ENCODE peak calls at places on chromosome 15, in four cellular contexts. One of them, this sample, is unnamed.

GRCh38 chr15:99704444-99704838 is 28.8 kb downstream of the LYSMD4 start:
- DNase-seq in A549: peak
- DNase-seq in H9: no peak
- DNase-seq in CD4-positive, alpha-beta T cell: no peak
- DNase-seq in this sample: peak

GRCh38 chr15:39172380-39173281 is 408.2 kb upstream of the THBS1 start:
- DNase-seq in A549: no peak
- DNase-seq in H9: peak
- DNase-seq in CD4-positive, alpha-beta T cell: no peak
- DNase-seq in this sample: no peak

GRCh38 chr15:91348812-91349500 is 248.9 kb downstream of the SV2B start:
- DNase-seq in A549: no peak
- DNase-seq in H9: no peak
- DNase-seq in CD4-positive, alpha-beta T cell: no peak
- DNase-seq in this sample: no peak

GRCh38 chr15:68371160-68371559 is 60.8 kb downstream of the ITGA11 start:
- DNase-seq in A549: no peak
- DNase-seq in H9: no peak
- DNase-seq in CD4-positive, alpha-beta T cell: no peak
- DNase-seq in this sample: no peak

GRCh38 chr15:66670698-66671580 is 31.1 kb upstream of the SMAD6 start:
- DNase-seq in A549: peak
- DNase-seq in H9: peak
- DNase-seq in CD4-positive, alpha-beta T cell: no peak
- DNase-seq in this sample: no peak

GRCh38 chr15:39874890-39875549 is 45.0 kb downstream of the GPR176 start:
- DNase-seq in A549: peak
- DNase-seq in H9: no peak
- DNase-seq in CD4-positive, alpha-beta T cell: no peak
- DNase-seq in this sample: no peak

GRCh38 chr15:71440479-71441071 is 325.3 kb downstream of the THSD4 start:
- DNase-seq in A549: peak
- DNase-seq in H9: no peak
- DNase-seq in CD4-positive, alpha-beta T cell: no peak
- DNase-seq in this sample: peak

GRCh38 chr15:89139613-89140499 is 51.6 kb downstream of the ABHD2 start:
- DNase-seq in A549: no peak
- DNase-seq in H9: no peak
- DNase-seq in CD4-positive, alpha-beta T cell: no peak
- DNase-seq in this sample: no peak

GRCh38 chr15:88649753-88650551 is 11.1 kb downstream of the ISG20 start:
- DNase-seq in A549: no peak
- DNase-seq in H9: no peak
- DNase-seq in CD4-positive, alpha-beta T cell: no peak
- DNase-seq in this sample: no peak

GRCh38 chr15:59105839-59106238 is 893 bp downstream of the CCNB2 start:
- DNase-seq in A549: peak
- DNase-seq in H9: no peak
- DNase-seq in CD4-positive, alpha-beta T cell: no peak
- DNase-seq in this sample: no peak

GRCh38 chr15:49832421-49832980 is 211.7 kb downstream of the DTWD1 start:
- DNase-seq in A549: no peak
- DNase-seq in H9: peak
- DNase-seq in CD4-positive, alpha-beta T cell: no peak
- DNase-seq in this sample: no peak

GRCh38 chr15:85168642-85169173 is 187.1 kb downstream of the PDE8A start:
- DNase-seq in A549: peak
- DNase-seq in H9: peak
- DNase-seq in CD4-positive, alpha-beta T cell: no peak
- DNase-seq in this sample: peak

GRCh38 chr15:77002954-77003912 is 8.3 kb downstream of the PSTPIP1 start:
- DNase-seq in A549: no peak
- DNase-seq in H9: no peak
- DNase-seq in CD4-positive, alpha-beta T cell: peak
- DNase-seq in this sample: peak

GRCh38 chr15:25066708-25067107 is 111.9 kb downstream of the SNRPN start:
- DNase-seq in A549: no peak
- DNase-seq in H9: no peak
- DNase-seq in CD4-positive, alpha-beta T cell: no peak
- DNase-seq in this sample: no peak

GRCh38 chr15:79640206-79640605 is 208.1 kb downstream of the MINAR1 start:
- DNase-seq in A549: peak
- DNase-seq in H9: no peak
- DNase-seq in CD4-positive, alpha-beta T cell: no peak
- DNase-seq in this sample: no peak

GRCh38 chr15:39593071-39594055 is 12.5 kb downstream of the THBS1 start:
- DNase-seq in A549: no peak
- DNase-seq in H9: no peak
- DNase-seq in CD4-positive, alpha-beta T cell: no peak
- DNase-seq in this sample: no peak

GRCh38 chr15:97915261-97915660 is 45.2 kb upstream of the ARRDC4 start:
- DNase-seq in A549: no peak
- DNase-seq in H9: no peak
- DNase-seq in CD4-positive, alpha-beta T cell: no peak
- DNase-seq in this sample: no peak

GRCh38 chr15:99202176-99202552 is 47.2 kb downstream of the TTC23 start:
- DNase-seq in A549: no peak
- DNase-seq in H9: no peak
- DNase-seq in CD4-positive, alpha-beta T cell: no peak
- DNase-seq in this sample: no peak

GRCh38 chr15:28459279-28459678 is 73.5 kb downstream of the GOLGA8G start:
- DNase-seq in A549: no peak
- DNase-seq in H9: no peak
- DNase-seq in CD4-positive, alpha-beta T cell: no peak
- DNase-seq in this sample: no peak

GRCh38 chr15:68781209-68781608 is 39.5 kb downstream of the ANP32A start:
- DNase-seq in A549: no peak
- DNase-seq in H9: no peak
- DNase-seq in CD4-positive, alpha-beta T cell: no peak
- DNase-seq in this sample: no peak

GRCh38 chr15:42131006-42131405 is 25.4 kb downstream of the PLA2G4F start:
- DNase-seq in A549: no peak
- DNase-seq in H9: no peak
- DNase-seq in CD4-positive, alpha-beta T cell: no peak
- DNase-seq in this sample: no peak

GRCh38 chr15:100762913-100763627 is 116.6 kb upstream of the ALDH1A3 start:
- DNase-seq in A549: no peak
- DNase-seq in H9: no peak
- DNase-seq in CD4-positive, alpha-beta T cell: no peak
- DNase-seq in this sample: peak

GRCh38 chr15:73781038-73781925 is 28.1 kb upstream of the INSYN1 start:
- DNase-seq in A549: peak
- DNase-seq in H9: peak
- DNase-seq in CD4-positive, alpha-beta T cell: no peak
- DNase-seq in this sample: no peak

GRCh38 chr15:33311312-33311971 is 675 bp downstream of the RYR3 start:
- DNase-seq in A549: no peak
- DNase-seq in H9: peak
- DNase-seq in CD4-positive, alpha-beta T cell: no peak
- DNase-seq in this sample: no peak

GRCh38 chr15:70453238-70453637 is 310.1 kb downstream of the UACA start:
- DNase-seq in A549: no peak
- DNase-seq in H9: no peak
- DNase-seq in CD4-positive, alpha-beta T cell: no peak
- DNase-seq in this sample: no peak

GRCh38 chr15:25243800-25244097 is 195.1 kb downstream of the UBE3A start:
- DNase-seq in A549: no peak
- DNase-seq in H9: peak
- DNase-seq in CD4-positive, alpha-beta T cell: no peak
- DNase-seq in this sample: no peak

GRCh38 chr15:82047493-82048446 is 2.0 kb upstream of the MEX3B start:
- DNase-seq in A549: peak
- DNase-seq in H9: peak
- DNase-seq in CD4-positive, alpha-beta T cell: no peak
- DNase-seq in this sample: peak

GRCh38 chr15:35293353-35294130 is 208.4 kb upstream of the NANOGP8 start:
- DNase-seq in A549: peak
- DNase-seq in H9: peak
- DNase-seq in CD4-positive, alpha-beta T cell: no peak
- DNase-seq in this sample: no peak
- TF ChIP-seq CTCF in A549: peak
- TF ChIP-seq CTCF in H9: peak
- TF ChIP-seq CTCF in CD4-positive, alpha-beta T cell: no peak
- TF ChIP-seq CTCF in this sample: no peak

DNA sequence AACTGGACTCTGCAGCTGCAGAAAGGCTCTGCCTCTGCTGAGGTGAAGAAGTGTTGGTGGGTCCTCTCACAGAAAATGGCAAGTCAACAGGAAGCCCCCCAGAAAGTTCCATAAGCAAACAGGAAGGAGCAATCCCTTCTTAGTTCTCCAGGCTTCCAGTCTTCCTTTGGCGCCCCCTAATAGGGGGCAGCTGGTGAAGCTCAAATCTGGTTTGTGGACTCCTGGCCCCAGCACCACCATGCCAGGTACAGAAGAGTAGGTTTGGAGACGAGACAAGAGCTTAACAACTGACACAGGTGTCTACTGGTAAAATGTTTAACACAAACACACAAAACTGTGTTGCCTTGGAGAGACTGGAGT is 35.5 kb downstream of the LEO1 start:
- DNase-seq in A549: no peak
- DNase-seq in H9: peak
- DNase-seq in CD4-positive, alpha-beta T cell: no peak
- DNase-seq in this sample: no peak
- TF ChIP-seq CTCF in A549: peak
- TF ChIP-seq CTCF in H9: peak
- TF ChIP-seq CTCF in CD4-positive, alpha-beta T cell: no peak
- TF ChIP-seq CTCF in this sample: no peak

GRCh38 chr15:57462391-57462790 is 86.1 kb downstream of the CGNL1 start:
- DNase-seq in A549: no peak
- DNase-seq in H9: no peak
- DNase-seq in CD4-positive, alpha-beta T cell: no peak
- DNase-seq in this sample: no peak
- TF ChIP-seq CTCF in A549: peak
- TF ChIP-seq CTCF in H9: peak
- TF ChIP-seq CTCF in CD4-positive, alpha-beta T cell: no peak
- TF ChIP-seq CTCF in this sample: no peak

GRCh38 chr15:55917881-55918296 is 75.5 kb downstream of the NEDD4 start:
- DNase-seq in A549: peak
- DNase-seq in H9: no peak
- DNase-seq in CD4-positive, alpha-beta T cell: no peak
- DNase-seq in this sample: peak
- TF ChIP-seq CTCF in A549: peak
- TF ChIP-seq CTCF in H9: peak
- TF ChIP-seq CTCF in CD4-positive, alpha-beta T cell: peak
- TF ChIP-seq CTCF in this sample: peak